ENCODE peak calls at places on chromosomes 1 and 21, in four cellular contexts. One of them, this sample, is unnamed.

GRCh38 chr1:110136911-110137310 is 13.4 kb upstream of the SLC6A17 start:
- DNase-seq in HuH-7: no peak
- DNase-seq in stimulated activated CD4-positive, alpha-beta T cell treated with anti-CD3 and anti-CD28 coated beads, TNF-alpha, amount 100 ng/mL, for 4 hours: no peak
- DNase-seq in T-cell: no peak
- DNase-seq in this sample: no peak

GRCh38 chr21:37073417-37074194 is 552 bp downstream of the TTC3 start:
- DNase-seq in T-cell: peak
- DNase-seq in stimulated activated CD4-positive, alpha-beta T cell treated with anti-CD3 and anti-CD28 coated beads, TNF-alpha, amount 100 ng/mL, for 4 hours: peak
- DNase-seq in HuH-7: peak
- DNase-seq in this sample: peak

GRCh38 chr1:59443355-59443754 is 146.5 kb downstream of the FGGY start:
- DNase-seq in stimulated activated CD4-positive, alpha-beta T cell treated with anti-CD3 and anti-CD28 coated beads, TNF-alpha, amount 100 ng/mL, for 4 hours: no peak
- DNase-seq in HuH-7: no peak
- DNase-seq in T-cell: no peak
- DNase-seq in this sample: no peak

GRCh38 chr1:203551550-203551949 is 57.6 kb downstream of the OPTC start:
- DNase-seq in stimulated activated CD4-positive, alpha-beta T cell treated with anti-CD3 and anti-CD28 coated beads, TNF-alpha, amount 100 ng/mL, for 4 hours: no peak
- DNase-seq in HuH-7: no peak
- DNase-seq in T-cell: no peak
- DNase-seq in this sample: no peak

GRCh38 chr1:48776400-48777218 is at the start of gene BEND5:
- DNase-seq in stimulated activated CD4-positive, alpha-beta T cell treated with anti-CD3 and anti-CD28 coated beads, TNF-alpha, amount 100 ng/mL, for 4 hours: no peak
- DNase-seq in HuH-7: no peak
- DNase-seq in T-cell: peak
- DNase-seq in this sample: peak

GRCh38 chr1:76379506-76379905 is 305.0 kb downstream of the ST6GALNAC3 start:
- DNase-seq in stimulated activated CD4-positive, alpha-beta T cell treated with anti-CD3 and anti-CD28 coated beads, TNF-alpha, amount 100 ng/mL, for 4 hours: no peak
- DNase-seq in HuH-7: no peak
- DNase-seq in T-cell: no peak
- DNase-seq in this sample: no peak

GRCh38 chr1:89588480-89588879 is 44.4 kb upstream of the LRRC8C start:
- DNase-seq in T-cell: no peak
- DNase-seq in HuH-7: no peak
- DNase-seq in stimulated activated CD4-positive, alpha-beta T cell treated with anti-CD3 and anti-CD28 coated beads, TNF-alpha, amount 100 ng/mL, for 4 hours: no peak
- DNase-seq in this sample: no peak

GRCh38 chr1:159090566-159091546 is 14.3 kb upstream of the AIM2 start:
- DNase-seq in HuH-7: no peak
- DNase-seq in T-cell: no peak
- DNase-seq in stimulated activated CD4-positive, alpha-beta T cell treated with anti-CD3 and anti-CD28 coated beads, TNF-alpha, amount 100 ng/mL, for 4 hours: no peak
- DNase-seq in this sample: no peak

GRCh38 chr1:196160066-196160795 is 448.0 kb downstream of the KCNT2 start:
- DNase-seq in stimulated activated CD4-positive, alpha-beta T cell treated with anti-CD3 and anti-CD28 coated beads, TNF-alpha, amount 100 ng/mL, for 4 hours: no peak
- DNase-seq in HuH-7: no peak
- DNase-seq in T-cell: no peak
- DNase-seq in this sample: no peak

GRCh38 chr1:22889213-22889827 is 83.3 kb downstream of the LACTBL1 start:
- DNase-seq in HuH-7: peak
- DNase-seq in stimulated activated CD4-positive, alpha-beta T cell treated with anti-CD3 and anti-CD28 coated beads, TNF-alpha, amount 100 ng/mL, for 4 hours: no peak
- DNase-seq in T-cell: no peak
- DNase-seq in this sample: no peak

GRCh38 chr1:230495891-230496385 is 69.8 kb upstream of the PGBD5 start:
- DNase-seq in stimulated activated CD4-positive, alpha-beta T cell treated with anti-CD3 and anti-CD28 coated beads, TNF-alpha, amount 100 ng/mL, for 4 hours: no peak
- DNase-seq in T-cell: no peak
- DNase-seq in HuH-7: no peak
- DNase-seq in this sample: no peak

GRCh38 chr21:31730687-31731111 is 1.2 kb downstream of the SCAF4 start:
- DNase-seq in T-cell: no peak
- DNase-seq in stimulated activated CD4-positive, alpha-beta T cell treated with anti-CD3 and anti-CD28 coated beads, TNF-alpha, amount 100 ng/mL, for 4 hours: no peak
- DNase-seq in HuH-7: no peak
- DNase-seq in this sample: no peak

GRCh38 chr1:236141447-236142357 is 637 bp upstream of the GPR137B start:
- DNase-seq in T-cell: no peak
- DNase-seq in HuH-7: peak
- DNase-seq in stimulated activated CD4-positive, alpha-beta T cell treated with anti-CD3 and anti-CD28 coated beads, TNF-alpha, amount 100 ng/mL, for 4 hours: no peak
- DNase-seq in this sample: peak

GRCh38 chr1:230982698-230983097 is 3.8 kb downstream of the ARV1 start:
- DNase-seq in HuH-7: no peak
- DNase-seq in stimulated activated CD4-positive, alpha-beta T cell treated with anti-CD3 and anti-CD28 coated beads, TNF-alpha, amount 100 ng/mL, for 4 hours: no peak
- DNase-seq in T-cell: no peak
- DNase-seq in this sample: no peak